ENCODE peak calls at places on chromosomes 7 and 10, in four cellular contexts. Y, M, L and A are unnamed samples.

GRCh38 chr10:70518695-70519094 is 40.1 kb downstream of the PALD1 start:
- DNase-seq in L (no peak), Y (no peak), M (no peak), A (no peak)

GRCh38 chr7:71173955-71174354 is 42.0 kb downstream of the GALNT17 start:
- DNase-seq in Y (no peak), L (no peak), M (no peak), A (no peak)

GRCh38 chr10:103837370-103838094 is 17.8 kb downstream of the SH3PXD2A start:
- DNase-seq in M (no peak), L (no peak), Y (no peak), A (no peak)

GRCh38 chr10:8149991-8150390 is 95.5 kb downstream of the GATA3 start:
- DNase-seq in L (no peak), Y (no peak), M (no peak), A (no peak)

GRCh38 chr10:132518572-132519381 is 18.8 kb upstream of the INPP5A start:
- DNase-seq in L (no peak), Y (peak; percentile 79), M (peak; percentile 71), A (peak; percentile 78)

GRCh38 chr10:131786756-131787605 is 113.8 kb upstream of the PPP2R2D start:
- DNase-seq in L (peak; percentile 51), Y (no peak), M (peak; percentile 31), A (peak; percentile 33)

GRCh38 chr7:44959956-44960640 is 18.7 kb downstream of the MYO1G start:
- DNase-seq in L (peak; percentile 15), Y (no peak), M (no peak), A (no peak)

GRCh38 chr10:104347295-104348045 is 6.2 kb upstream of the CFAP58 start:
- DNase-seq in M (no peak), Y (no peak), L (no peak), A (no peak)

GRCh38 chr10:35449944-35450343 is 113.6 kb downstream of the CCNY start:
- DNase-seq in L (no peak), M (no peak), Y (no peak), A (no peak)

GRCh38 chr7:85773116-85773783 is 586.4 kb upstream of the SEMA3D start:
- DNase-seq in L (no peak), M (no peak), Y (no peak), A (no peak)

GRCh38 chr10:74035324-74035723 is 37.4 kb downstream of the VCL start:
- DNase-seq in M (no peak), L (no peak), Y (no peak), A (no peak)

GRCh38 chr10:34815174-34816066 is at the start of gene PARD3:
- DNase-seq in L (peak; percentile 95), Y (peak; percentile 38), M (peak; percentile 84), A (peak; percentile 69)

GRCh38 chr10:99296605-99297004 is 32.6 kb upstream of the CNNM1 start:
- DNase-seq in Y (no peak), L (peak; percentile 74), M (no peak), A (no peak)

GRCh38 chr7:38330861-38331709 is 57.6 kb upstream of the TARP start:
- DNase-seq in L (no peak), M (peak; percentile 24), Y (no peak), A (peak; percentile 83)

GRCh38 chr7:19397917-19398316 is 252.7 kb upstream of the FERD3L start:
- DNase-seq in Y (no peak), M (no peak), L (no peak), A (no peak)

GRCh38 chr7:52639981-52640380 is 395.5 kb upstream of the POM121L12 start:
- DNase-seq in Y (no peak), M (no peak), L (no peak), A (no peak)

GRCh38 chr7:43108255-43109011 is 4.0 kb upstream of the HECW1 start:
- DNase-seq in Y (peak; percentile 45), L (peak; percentile 76), M (peak; percentile 65), A (peak; percentile 93)

GRCh38 chr7:52647046-52647445 is 388.4 kb upstream of the POM121L12 start:
- DNase-seq in M (no peak), Y (no peak), L (no peak), A (no peak)

GRCh38 chr7:118478931-118479330 is 254.4 kb downstream of the ANKRD7 start:
- DNase-seq in L (no peak), Y (no peak), M (no peak), A (no peak)

DNA sequence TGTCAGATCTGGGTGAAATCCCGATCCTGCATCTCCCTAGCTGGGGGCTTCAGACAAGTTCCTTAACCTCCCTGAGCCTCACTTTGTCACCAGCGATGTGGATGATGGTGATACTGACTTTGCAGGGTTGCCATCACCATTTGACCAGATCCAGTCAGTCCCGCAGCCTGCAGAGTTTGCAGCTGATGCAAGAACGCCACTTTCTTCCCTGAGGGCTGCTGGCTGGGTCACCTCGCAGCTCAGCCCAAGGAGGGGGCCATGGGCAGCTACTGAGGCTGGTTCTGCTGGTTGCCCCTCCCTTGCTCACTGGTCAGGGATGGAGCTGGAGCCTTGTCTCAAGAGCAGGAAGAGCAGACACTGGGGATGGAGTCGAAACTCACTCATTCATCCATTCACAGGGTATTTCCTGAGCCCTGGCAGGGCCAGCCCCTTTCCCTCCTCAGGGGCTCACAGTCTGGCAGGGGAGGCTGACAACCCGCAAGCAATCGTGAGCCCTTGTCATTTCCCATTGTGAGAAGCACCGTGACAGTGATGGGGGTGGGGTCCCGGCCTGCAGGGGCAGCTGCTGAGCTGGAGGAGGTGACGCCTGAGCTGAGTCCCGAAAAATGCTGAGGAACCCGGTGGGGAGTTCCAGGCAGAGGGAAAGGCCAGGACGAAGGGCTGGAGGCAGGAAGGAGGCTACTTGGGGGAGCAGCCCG is 111.1 kb upstream of the TCF7L2 start:
- DNase-seq in L (no peak), M (no peak), Y (no peak), A (peak; percentile 61)
- TF ChIP-seq FOXJ3 in L (no peak), M (no peak), Y (no peak), A (no peak)

GRCh38 chr10:26438534-26439269 is 561 bp downstream of the APBB1IP start:
- DNase-seq in Y (no peak), M (no peak), L (peak; percentile 16), A (peak; percentile 43)
- TF ChIP-seq FOXJ3 in Y (no peak), M (no peak), L (no peak), A (no peak)

DNA sequence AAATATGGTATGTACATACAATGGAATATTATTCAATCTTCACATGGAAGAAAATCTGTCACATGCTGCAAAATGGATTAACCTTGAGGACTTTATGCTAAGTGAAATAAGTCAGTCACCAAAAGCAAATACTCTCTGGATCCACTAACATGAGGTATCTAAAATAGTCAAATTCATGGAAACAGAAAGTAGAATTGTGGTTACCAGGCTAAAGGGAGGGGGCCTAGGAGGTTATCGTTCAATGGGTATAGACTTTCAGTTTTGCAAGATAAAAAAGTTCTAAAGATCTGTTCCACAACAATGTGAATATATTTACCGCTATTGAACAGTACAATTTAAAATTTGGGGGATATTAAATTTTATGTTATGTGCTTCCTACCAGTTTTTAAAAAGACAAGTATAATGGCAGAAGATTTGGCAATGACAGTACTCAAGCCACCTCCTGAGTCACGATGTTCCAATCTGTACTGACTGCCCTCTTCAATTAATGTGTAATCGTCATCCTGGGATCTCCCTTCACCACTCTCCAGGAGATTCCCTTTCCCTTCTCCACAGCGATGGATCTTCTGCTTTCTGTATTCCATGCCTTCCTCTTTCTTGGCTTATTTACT is 32.3 kb upstream of the IL6 start:
- DNase-seq in M (no peak), Y (no peak), L (no peak), A (no peak)
- TF ChIP-seq FOXJ3 in M (no peak), Y (no peak), L (no peak), A (no peak)

GRCh38 chr7:126658684-126659083 is 594.1 kb downstream of the GRM8 start:
- DNase-seq in M (no peak), Y (no peak), L (no peak), A (no peak)
- TF ChIP-seq FOXJ3 in M (no peak), Y (no peak), L (no peak), A (no peak)

DNA sequence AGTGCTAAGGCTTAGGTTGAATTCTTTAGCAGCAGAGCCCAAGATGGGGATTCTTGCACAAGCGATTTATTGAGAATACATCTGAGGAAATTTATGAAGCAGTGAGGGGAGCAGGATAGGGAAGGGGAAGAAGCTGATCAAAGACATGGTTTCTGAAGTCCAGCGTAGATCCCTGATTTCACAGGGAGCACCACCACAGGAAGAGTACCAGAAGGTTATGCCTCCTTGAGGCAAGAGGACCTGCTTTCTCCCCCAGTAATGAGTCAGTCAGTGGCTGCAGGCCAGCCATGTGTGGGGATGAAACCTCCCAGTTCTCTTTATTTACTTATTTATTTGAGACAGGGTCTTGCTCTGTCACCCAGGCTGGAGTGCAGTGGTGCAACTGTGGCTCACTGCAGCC is 35.0 kb upstream of the CBLL1 start:
- DNase-seq in L (no peak), M (no peak), Y (no peak), A (no peak)
- TF ChIP-seq FOXJ3 in L (no peak), M (no peak), Y (no peak), A (no peak)

DNA sequence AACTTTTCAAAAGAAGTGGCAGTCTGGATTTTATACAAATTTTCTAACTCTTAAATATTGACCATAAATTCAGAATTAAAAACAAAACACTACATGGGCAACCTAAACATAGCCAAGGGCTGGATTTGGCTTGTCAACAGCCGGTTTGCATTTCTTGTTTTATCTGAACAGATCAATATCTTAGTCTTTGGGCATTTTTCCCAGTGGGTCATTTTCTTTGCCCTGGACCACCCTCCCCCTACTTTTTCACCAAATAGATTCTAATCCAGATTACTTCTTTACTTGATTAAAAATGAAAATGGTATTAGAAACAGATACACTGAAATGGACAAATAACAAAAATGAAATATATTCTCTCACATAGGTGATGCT is 189.0 kb downstream of the ANK3 start:
- DNase-seq in L (peak; percentile 57), M (no peak), Y (no peak), A (no peak)
- TF ChIP-seq FOXJ3 in L (no peak), M (no peak), Y (no peak), A (no peak)

GRCh38 chr10:5779753-5780152 is 33.5 kb downstream of the GDI2 start:
- DNase-seq in M (no peak), Y (no peak), L (no peak), A (no peak)

GRCh38 chr10:5776881-5777197 is 36.4 kb downstream of the GDI2 start:
- DNase-seq in L (no peak), Y (no peak), M (no peak), A (no peak)

GRCh38 chr10:5774987-5775386 is 38.2 kb downstream of the GDI2 start:
- DNase-seq in Y (no peak), M (no peak), L (no peak), A (no peak)

GRCh38 chr10:5775705-5776104 is 37.5 kb downstream of the GDI2 start:
- DNase-seq in L (no peak), Y (no peak), M (no peak), A (no peak)

DNA sequence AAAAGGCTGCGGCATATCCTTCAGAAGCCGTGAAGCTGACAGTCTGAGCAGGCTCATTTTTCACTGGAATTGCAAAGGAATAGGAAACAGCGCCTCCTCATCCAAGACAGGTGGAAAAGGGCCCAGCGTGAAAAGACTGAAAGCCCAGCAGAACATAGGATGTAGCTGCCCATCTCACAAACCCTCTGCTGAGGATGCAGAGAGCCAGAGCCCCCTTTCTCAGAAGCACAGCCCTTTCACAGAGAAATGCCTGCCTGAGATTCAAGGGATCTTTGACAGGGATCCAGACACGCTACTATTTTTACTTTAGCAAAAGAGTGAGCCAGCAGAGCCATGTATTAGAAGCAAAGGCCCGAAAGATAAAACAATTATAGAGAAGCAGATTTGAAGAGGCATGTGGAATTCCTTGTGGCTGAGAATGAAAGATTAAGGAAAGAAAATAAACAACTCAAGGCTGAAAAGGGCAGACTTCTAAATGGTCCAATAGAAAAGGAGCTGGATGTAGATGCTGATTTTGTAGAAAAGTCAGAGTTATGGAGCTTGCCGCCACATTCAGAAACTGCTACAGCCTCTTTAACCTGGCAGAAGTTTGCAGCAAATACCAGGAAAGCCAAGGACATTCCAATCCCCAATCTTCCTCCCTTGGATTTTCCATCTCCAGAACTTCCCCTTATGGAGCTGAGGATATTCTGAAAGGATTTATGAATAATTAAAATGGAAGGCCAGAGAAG is 36.9 kb downstream of the GDI2 start:
- DNase-seq in Y (no peak), L (peak; percentile 24), M (no peak), A (no peak)
- TF ChIP-seq FOXJ3 in Y (no peak), L (no peak), M (no peak), A (no peak)